ENCODE peak calls at places on chromosomes 5 and 9, in four cellular contexts. One of them, this sample, is unnamed.

GRCh38 chr5:168286386-168286785 is 5.1 kb upstream of the WWC1 start:
- DNase-seq in H1: peak
- DNase-seq in IMR-90: no peak
- DNase-seq in H9: peak
- DNase-seq in this sample: peak

GRCh38 chr5:177396086-177396485 is 4.4 kb downstream of the PFN3 start:
- DNase-seq in H1: no peak
- DNase-seq in IMR-90: no peak
- DNase-seq in H9: no peak
- DNase-seq in this sample: no peak

GRCh38 chr5:1510151-1510561 is 13.6 kb downstream of the LPCAT1 start:
- DNase-seq in H1: no peak
- DNase-seq in IMR-90: no peak
- DNase-seq in H9: peak
- DNase-seq in this sample: no peak

GRCh38 chr5:140043508-140043872 is 391 bp upstream of the NRG2 start:
- DNase-seq in H1: no peak
- DNase-seq in IMR-90: no peak
- DNase-seq in H9: peak
- DNase-seq in this sample: peak

GRCh38 chr9:123798203-123798602 is 131.7 kb downstream of the DENND1A start:
- DNase-seq in H1: no peak
- DNase-seq in IMR-90: no peak
- DNase-seq in H9: no peak
- DNase-seq in this sample: no peak

GRCh38 chr5:18072600-18072999 is 438.3 kb downstream of the TAF11L14 start:
- DNase-seq in H1: no peak
- DNase-seq in IMR-90: no peak
- DNase-seq in H9: no peak
- DNase-seq in this sample: no peak

GRCh38 chr5:150600951-150601773 is 39.3 kb upstream of the SYNPO start:
- DNase-seq in H1: no peak
- DNase-seq in IMR-90: no peak
- DNase-seq in H9: no peak
- DNase-seq in this sample: no peak

GRCh38 chr9:104831681-104832080 is 67.8 kb downstream of the NIPSNAP3B start:
- DNase-seq in H1: no peak
- DNase-seq in IMR-90: peak
- DNase-seq in H9: no peak
- DNase-seq in this sample: no peak

GRCh38 chr9:93154293-93154903 is 20.3 kb upstream of the NINJ1 start:
- DNase-seq in H1: peak
- DNase-seq in IMR-90: no peak
- DNase-seq in H9: peak
- DNase-seq in this sample: peak

GRCh38 chr9:135260221-135260620 is 172.8 kb downstream of the OLFM1 start:
- DNase-seq in H1: no peak
- DNase-seq in IMR-90: no peak
- DNase-seq in H9: no peak
- DNase-seq in this sample: no peak

GRCh38 chr5:141590127-141590526 is 28.7 kb downstream of the DIAPH1 start:
- DNase-seq in H1: no peak
- DNase-seq in IMR-90: no peak
- DNase-seq in H9: no peak
- DNase-seq in this sample: no peak

GRCh38 chr5:58459276-58459859 is 518 bp downstream of the PLK2 start:
- DNase-seq in H1: peak
- DNase-seq in IMR-90: peak
- DNase-seq in H9: peak
- DNase-seq in this sample: peak

GRCh38 chr5:58458851-58459275 is 1.0 kb downstream of the PLK2 start:
- DNase-seq in H1: no peak
- DNase-seq in IMR-90: no peak
- DNase-seq in H9: no peak
- DNase-seq in this sample: peak

GRCh38 chr5:58462154-58462553 is 2.3 kb upstream of the PLK2 start:
- DNase-seq in H1: no peak
- DNase-seq in IMR-90: no peak
- DNase-seq in H9: no peak
- DNase-seq in this sample: no peak

GRCh38 chr5:58460727-58461286 is 921 bp upstream of the PLK2 start:
- DNase-seq in H1: peak
- DNase-seq in IMR-90: peak
- DNase-seq in H9: peak
- DNase-seq in this sample: peak

GRCh38 chr5:58459860-58460726 is at the start of gene PLK2:
- DNase-seq in H1: peak
- DNase-seq in IMR-90: peak
- DNase-seq in H9: peak
- DNase-seq in this sample: peak
- H2BK5ac ChIP-seq in H1: peak
- H2BK5ac ChIP-seq in IMR-90: peak
- H2BK5ac ChIP-seq in H9: no peak
- H2BK5ac ChIP-seq in this sample: no peak

DNA sequence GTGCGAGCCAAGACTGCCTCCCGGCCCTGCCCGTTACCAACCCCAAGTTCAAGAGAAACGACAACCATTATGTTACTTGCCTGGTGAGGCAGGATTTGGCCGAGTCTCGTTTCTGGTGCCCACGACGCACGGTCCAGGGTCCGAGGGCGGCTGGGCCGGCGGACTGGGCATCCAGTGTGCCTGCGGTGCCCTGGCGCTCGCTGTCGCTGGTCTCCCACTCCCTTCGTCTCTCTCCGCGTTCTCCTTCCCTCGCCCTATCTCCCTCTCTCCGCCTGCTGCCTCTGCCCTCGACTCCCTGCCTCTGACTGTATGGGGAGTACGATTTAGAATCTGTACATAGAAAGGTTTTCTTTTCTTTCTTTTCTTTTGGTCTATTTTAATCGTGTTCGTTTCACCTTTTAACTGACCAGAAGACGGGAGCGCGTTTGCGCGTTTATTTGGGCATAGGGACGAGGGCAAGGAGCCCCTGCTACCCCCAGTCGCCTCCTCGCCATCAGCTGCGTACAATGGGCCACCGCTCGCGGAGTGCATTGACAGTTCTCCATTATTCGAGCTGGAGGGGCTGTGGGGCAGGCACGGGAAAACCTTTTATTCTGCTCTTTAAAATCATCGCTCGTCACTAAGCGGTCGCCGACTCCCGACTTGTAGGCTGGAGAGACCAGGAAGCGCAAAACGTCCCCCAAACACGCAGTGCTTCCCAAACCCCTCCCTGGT is 475 bp downstream of the NR2F1-AS1 start:
- DNase-seq in H1: no peak
- DNase-seq in IMR-90: peak
- DNase-seq in H9: no peak
- DNase-seq in this sample: no peak
- H2BK120ac ChIP-seq in H1: no peak
- H2BK120ac ChIP-seq in IMR-90: peak
- H2BK120ac ChIP-seq in H9: no peak
- H2BK120ac ChIP-seq in this sample: no peak

GRCh38 chr9:70352802-70353201 is 61.7 kb downstream of the KLF9 start:
- DNase-seq in H1: no peak
- DNase-seq in IMR-90: no peak
- DNase-seq in H9: no peak
- DNase-seq in this sample: no peak
- H4K5ac ChIP-seq in H1: no peak
- H4K5ac ChIP-seq in IMR-90: no peak
- H4K5ac ChIP-seq in H9: no peak
- H4K5ac ChIP-seq in this sample: no peak

DNA sequence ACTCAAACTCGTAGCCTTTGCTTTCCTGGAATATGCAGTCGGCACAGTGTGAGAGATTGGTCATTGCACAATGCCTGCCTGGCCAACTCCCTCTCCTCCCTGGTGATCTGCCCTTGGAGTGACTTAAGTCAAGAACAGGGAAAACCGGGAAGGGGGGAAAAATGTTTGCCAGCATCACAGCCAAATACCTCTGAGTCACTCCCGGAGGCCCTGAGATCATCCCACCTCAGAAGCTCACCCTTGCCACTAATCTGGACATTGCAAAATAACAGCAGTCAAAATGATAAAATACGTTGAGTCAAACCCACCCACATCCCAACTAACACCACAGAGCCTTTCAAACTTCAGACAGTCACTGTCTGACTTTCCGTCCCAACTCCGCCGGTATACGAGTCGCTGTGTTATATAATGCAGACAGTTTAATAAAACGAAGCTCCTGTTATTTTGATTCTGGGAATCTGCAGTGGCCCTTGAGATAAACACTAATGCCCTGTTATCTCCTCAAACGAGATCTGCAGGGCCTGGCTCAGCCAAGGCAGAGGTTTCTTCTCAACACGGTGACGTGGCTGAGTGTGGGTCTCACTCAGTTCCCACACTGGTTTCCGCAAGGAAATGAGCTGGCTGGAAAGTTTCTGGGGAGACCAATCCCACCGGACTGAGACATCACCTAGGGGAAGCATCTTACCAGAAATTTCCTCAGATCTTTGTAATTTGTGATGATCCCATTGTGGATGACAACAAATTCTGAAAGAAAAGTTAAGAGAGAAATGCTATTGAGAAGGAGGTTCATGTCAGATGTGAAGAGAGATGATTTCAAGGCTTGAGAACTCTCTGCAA is 22.1 kb downstream of the GFPT2 start:
- DNase-seq in H1: no peak
- DNase-seq in IMR-90: peak
- DNase-seq in H9: peak
- DNase-seq in this sample: peak
- H2BK5ac ChIP-seq in H1: peak
- H2BK5ac ChIP-seq in IMR-90: peak
- H2BK5ac ChIP-seq in H9: peak
- H2BK5ac ChIP-seq in this sample: peak

GRCh38 chr9:109795613-109796012 is 15.6 kb downstream of the PALM2AKAP2 start:
- DNase-seq in H1: no peak
- DNase-seq in IMR-90: no peak
- DNase-seq in H9: no peak
- DNase-seq in this sample: no peak
- H2BK120ac ChIP-seq in H1: no peak
- H2BK120ac ChIP-seq in IMR-90: no peak
- H2BK120ac ChIP-seq in H9: no peak
- H2BK120ac ChIP-seq in this sample: no peak

This sample was measured in mesendoderm.